ENCODE peak calls at places on chromosome 15, in seven cellular contexts. U is gastrocnemius medialis; Y is mesendoderm; W is left ventricle myocardium inferior; B is GM23338; F is heart left ventricle; G is CD4-positive, CD25-positive, alpha-beta regulatory T cell. L is an unnamed sample. For H3K36me3 and H3K27me3, the result is how much of the 10 kb centered on the place peaks cover.

GRCh38 chr15:81910997-81911396 is 134.8 kb downstream of the MEX3B start:
- DNase-seq in G (no peak), B (no peak), W (no peak), Y (no peak), F (no peak), U (no peak), L (no peak)

GRCh38 chr15:69060041-69060481 is 45.6 kb downstream of the NOX5 start:
- DNase-seq in G (no peak), B (peak), F (no peak), W (peak), Y (no peak), U (peak), L (peak)

GRCh38 chr15:99475754-99476412 is 89.9 kb upstream of the MEF2A start:
- DNase-seq in U (no peak), G (no peak), W (no peak), B (no peak), Y (no peak), F (no peak), L (no peak)

GRCh38 chr15:95644476-95644875 is 686.0 kb upstream of the NR2F2 start:
- DNase-seq in W (no peak), F (no peak), U (no peak), Y (no peak), G (no peak), B (no peak), L (no peak)

GRCh38 chr15:69679623-69680228 is 227.1 kb downstream of the RPLP1 start:
- DNase-seq in U (no peak), W (no peak), F (no peak), B (no peak), G (peak), Y (no peak), L (no peak)

GRCh38 chr15:89809093-89809786 is 5.4 kb downstream of the ANPEP start:
- DNase-seq in B (no peak), G (no peak), U (no peak), Y (no peak), F (no peak), W (no peak), L (no peak)

GRCh38 chr15:47961401-47962090 is 159.2 kb upstream of the SLC24A5 start:
- DNase-seq in W (no peak), B (no peak), Y (no peak), U (no peak), G (peak), F (no peak), L (no peak)

GRCh38 chr15:65077981-65078352 is 1.4 kb downstream of the KBTBD13 start:
- DNase-seq in G (peak), F (peak), Y (peak), W (peak), U (peak), B (peak), L (peak)

GRCh38 chr15:34729886-34730285 is 24.9 kb downstream of the GJD2 start:
- DNase-seq in W (no peak), Y (no peak), F (no peak), B (no peak), U (no peak), G (no peak), L (no peak)

GRCh38 chr15:99526671-99527070 is 39.1 kb upstream of the MEF2A start:
- DNase-seq in G (no peak), Y (no peak), U (no peak), W (no peak), B (no peak), F (no peak), L (no peak)

GRCh38 chr15:29636140-29636539 is 186.1 kb downstream of the TJP1 start:
- DNase-seq in W (no peak), F (no peak), Y (no peak), G (no peak), U (no peak), B (no peak), L (no peak)

GRCh38 chr15:28896944-28897343 is 11.2 kb downstream of the APBA2 start:
- DNase-seq in G (no peak), W (no peak), U (no peak), F (no peak), B (no peak), Y (no peak), L (no peak)

GRCh38 chr15:70461017-70461416 is 302.3 kb downstream of the UACA start:
- DNase-seq in U (no peak), F (no peak), B (no peak), W (no peak), G (no peak), Y (no peak), L (no peak)

GRCh38 chr15:88913850-88914169 is 631 bp upstream of the MFGE8 start:
- DNase-seq in G (no peak), Y (no peak), B (no peak), U (no peak), W (no peak), F (no peak), L (no peak)

GRCh38 chr15:57547243-57547755 is 44.4 kb upstream of the MYZAP start:
- DNase-seq in W (no peak), U (no peak), B (no peak), F (no peak), G (no peak), Y (peak), L (no peak)
- H3K36me3 ChIP-seq in W (under half), U (under half), B (under half), F (under half), G (under half), Y (under half), L (under half)

GRCh38 chr15:43513550-43513949 is 3.9 kb upstream of the MAP1A start:
- DNase-seq in G (no peak), F (no peak), Y (no peak), B (no peak), W (no peak), U (no peak), L (no peak)
- H3K27me3 ChIP-seq in G (under half), F (under half), Y (under half), B (half or more), W (under half), U (under half), L (under half)

GRCh38 chr15:83692820-83693581 is 39.1 kb downstream of the ADAMTSL3 start:
- DNase-seq in U (no peak), W (no peak), G (no peak), Y (no peak), B (peak), F (no peak), L (no peak)
- H3K27ac ChIP-seq in U (no peak), W (peak), G (no peak), Y (no peak), B (peak), F (no peak), L (no peak)

DNA sequence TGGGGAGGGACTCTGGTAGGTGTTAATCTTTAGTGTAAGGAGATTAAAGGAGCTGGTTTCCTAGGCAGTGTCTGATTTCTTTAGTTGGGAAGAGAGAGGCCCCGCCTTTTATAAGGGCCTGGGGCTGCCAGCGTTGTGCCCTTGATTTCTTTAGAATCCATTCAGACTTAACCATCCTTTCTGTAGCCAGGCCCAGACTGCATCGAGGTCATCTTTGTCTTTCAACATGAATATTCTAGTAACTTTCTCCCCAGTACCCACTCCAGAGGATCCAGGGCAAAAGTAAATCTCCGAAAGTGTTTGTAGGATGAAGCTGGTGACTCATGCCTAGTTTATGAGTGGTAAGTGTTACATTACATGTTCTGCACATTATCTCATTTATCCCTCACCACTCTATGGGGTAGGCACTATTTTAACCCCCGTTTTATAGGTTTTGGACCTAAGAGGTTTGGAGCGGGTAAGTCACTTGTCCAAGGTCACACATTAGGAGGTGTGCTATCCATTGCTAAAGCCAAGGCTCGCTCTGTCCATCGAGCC is 11.8 kb upstream of the USP3 start:
- DNase-seq in U (no peak), W (no peak), G (no peak), F (no peak), B (no peak), Y (no peak), L (no peak)
- H3K36me3 ChIP-seq in U (under half), W (under half), G (under half), F (under half), B (under half), Y (under half), L (under half)

GRCh38 chr15:74123685-74124084 is 6.7 kb upstream of the ISLR2 start:
- DNase-seq in G (no peak), W (no peak), B (no peak), F (no peak), U (no peak), Y (no peak), L (no peak)
- H3K27me3 ChIP-seq in G (under half), W (half or more), B (under half), F (under half), U (under half), Y (under half), L (under half)